ENCODE peak calls at places on chromosome 15, in six cellular contexts. E is IMR-90, S is transverse colon, T is spleen, H is OCI-LY7, Y is esophagus squamous epithelium. R is an unnamed sample.

GRCh38 chr15:41904487-41905359 is 10.9 kb upstream of the SPTBN5 start:
- DNase-seq in E (peak; percentile 65), S (peak; percentile 63), T (peak; percentile 84), H (peak; percentile 69), Y (no peak), R (peak; percentile 78)

GRCh38 chr15:77495806-77496589 is 75.3 kb downstream of the HMG20A start:
- DNase-seq in E (peak; percentile 43), S (no peak), T (peak; percentile 77), H (no peak), Y (no peak), R (no peak)

GRCh38 chr15:77688270-77689058 is 55.8 kb upstream of the LINGO1 start:
- DNase-seq in E (no peak), S (no peak), T (no peak), H (no peak), Y (no peak), R (no peak)

GRCh38 chr15:27989428-27989827 is 109.7 kb downstream of the OCA2 start:
- DNase-seq in E (no peak), S (no peak), T (no peak), H (no peak), Y (no peak), R (no peak)

GRCh38 chr15:68106656-68107055 is 52.5 kb downstream of the PIAS1 start:
- DNase-seq in E (peak; percentile 56), S (no peak), T (no peak), H (no peak), Y (no peak), R (no peak)

GRCh38 chr15:79811406-79812405 is 85.1 kb downstream of the MTHFS start:
- DNase-seq in E (peak; percentile 25), S (peak; percentile 14), T (no peak), H (no peak), Y (no peak), R (no peak)

GRCh38 chr15:41558400-41559238 is at the start of gene TYRO3:
- DNase-seq in E (no peak), S (peak; percentile 66), T (peak; percentile 88), H (peak; percentile 48), Y (no peak), R (peak; percentile 77)

GRCh38 chr15:27418729-27419128 is 447.7 kb downstream of the GABRG3 start:
- DNase-seq in E (no peak), S (no peak), T (no peak), H (peak; percentile 3), Y (no peak), R (no peak)

GRCh38 chr15:101439920-101440319 is 49.6 kb downstream of the PCSK6 start:
- DNase-seq in E (peak; percentile 24), S (no peak), T (no peak), H (no peak), Y (no peak), R (no peak)

GRCh38 chr15:36814085-36814484 is 234.7 kb downstream of the CDIN1 start:
- DNase-seq in E (no peak), S (no peak), T (no peak), H (no peak), Y (no peak), R (no peak)

GRCh38 chr15:92011611-92012367 is 158.3 kb downstream of the SLCO3A1 start:
- DNase-seq in E (no peak), S (no peak), T (no peak), H (peak; percentile 57), Y (no peak), R (no peak)

GRCh38 chr15:43268111-43269105 is 1.7 kb upstream of the TGM5 start:
- DNase-seq in E (no peak), S (no peak), T (no peak), H (no peak), Y (no peak), R (no peak)

GRCh38 chr15:52485290-52485689 is 43.4 kb downstream of the MYO5A start:
- DNase-seq in E (no peak), S (no peak), T (no peak), H (no peak), Y (no peak), R (no peak)

GRCh38 chr15:91279481-91279880 is 179.4 kb downstream of the SV2B start:
- DNase-seq in E (no peak), S (no peak), T (no peak), H (no peak), Y (no peak), R (no peak)

GRCh38 chr15:81858136-81858535 is 187.7 kb downstream of the MEX3B start:
- DNase-seq in E (no peak), S (no peak), T (no peak), H (no peak), Y (no peak), R (no peak)

GRCh38 chr15:48003447-48003846 is 117.3 kb upstream of the SLC24A5 start:
- DNase-seq in E (no peak), S (no peak), T (no peak), H (no peak), Y (no peak), R (no peak)

GRCh38 chr15:77654975-77655374 is 22.3 kb upstream of the LINGO1 start:
- DNase-seq in E (no peak), S (peak; percentile 55), T (no peak), H (peak; percentile 10), Y (no peak), R (peak; percentile 51)

GRCh38 chr15:96323250-96324162 is 7.0 kb upstream of the NR2F2 start:
- DNase-seq in E (no peak), S (no peak), T (no peak), H (no peak), Y (no peak), R (no peak)

GRCh38 chr15:43915820-43916660 is 89.2 kb downstream of the WDR76 start:
- DNase-seq in E (no peak), S (no peak), T (no peak), H (no peak), Y (no peak), R (no peak)

GRCh38 chr15:46636220-46636619 is 1001.4 kb downstream of the SQOR start:
- DNase-seq in E (no peak), S (no peak), T (no peak), H (no peak), Y (no peak), R (no peak)

GRCh38 chr15:63420333-63420741 is 38.7 kb upstream of the CA12 start:
- DNase-seq in E (peak; percentile 43), S (peak; percentile 45), T (no peak), H (no peak), Y (no peak), R (peak; percentile 52)

GRCh38 chr15:59371458-59372351 is 966 bp downstream of the MYO1E start:
- DNase-seq in E (no peak), S (peak; percentile 55), T (peak; percentile 86), H (no peak), Y (no peak), R (peak; percentile 79)

GRCh38 chr15:64859226-64859625 is 17.5 kb downstream of the PLEKHO2 start:
- DNase-seq in E (no peak), S (no peak), T (no peak), H (no peak), Y (no peak), R (no peak)

GRCh38 chr15:64864080-64864479 is 22.4 kb downstream of the PLEKHO2 start:
- DNase-seq in E (peak; percentile 38), S (no peak), T (no peak), H (no peak), Y (no peak), R (no peak)

GRCh38 chr15:64861331-64861730 is 19.6 kb downstream of the PLEKHO2 start:
- DNase-seq in E (no peak), S (no peak), T (no peak), H (no peak), Y (no peak), R (no peak)

GRCh38 chr15:64865126-64865997 is 23.6 kb downstream of the PLEKHO2 start:
- DNase-seq in E (no peak), S (no peak), T (no peak), H (no peak), Y (no peak), R (no peak)

GRCh38 chr15:64861960-64862359 is 20.2 kb downstream of the PLEKHO2 start:
- DNase-seq in E (no peak), S (no peak), T (no peak), H (no peak), Y (no peak), R (no peak)
- H3K4me1 ChIP-seq in E (peaks cover 60% of the 10 kb centered on the region), S (peaks cover 22% of the 10 kb centered on the region), T (peaks cover 38% of the 10 kb centered on the region), H (peaks cover 8% of the 10 kb centered on the region), Y (peaks cover 81% of the 10 kb centered on the region), R (peaks cover 9% of the 10 kb centered on the region)

DNA sequence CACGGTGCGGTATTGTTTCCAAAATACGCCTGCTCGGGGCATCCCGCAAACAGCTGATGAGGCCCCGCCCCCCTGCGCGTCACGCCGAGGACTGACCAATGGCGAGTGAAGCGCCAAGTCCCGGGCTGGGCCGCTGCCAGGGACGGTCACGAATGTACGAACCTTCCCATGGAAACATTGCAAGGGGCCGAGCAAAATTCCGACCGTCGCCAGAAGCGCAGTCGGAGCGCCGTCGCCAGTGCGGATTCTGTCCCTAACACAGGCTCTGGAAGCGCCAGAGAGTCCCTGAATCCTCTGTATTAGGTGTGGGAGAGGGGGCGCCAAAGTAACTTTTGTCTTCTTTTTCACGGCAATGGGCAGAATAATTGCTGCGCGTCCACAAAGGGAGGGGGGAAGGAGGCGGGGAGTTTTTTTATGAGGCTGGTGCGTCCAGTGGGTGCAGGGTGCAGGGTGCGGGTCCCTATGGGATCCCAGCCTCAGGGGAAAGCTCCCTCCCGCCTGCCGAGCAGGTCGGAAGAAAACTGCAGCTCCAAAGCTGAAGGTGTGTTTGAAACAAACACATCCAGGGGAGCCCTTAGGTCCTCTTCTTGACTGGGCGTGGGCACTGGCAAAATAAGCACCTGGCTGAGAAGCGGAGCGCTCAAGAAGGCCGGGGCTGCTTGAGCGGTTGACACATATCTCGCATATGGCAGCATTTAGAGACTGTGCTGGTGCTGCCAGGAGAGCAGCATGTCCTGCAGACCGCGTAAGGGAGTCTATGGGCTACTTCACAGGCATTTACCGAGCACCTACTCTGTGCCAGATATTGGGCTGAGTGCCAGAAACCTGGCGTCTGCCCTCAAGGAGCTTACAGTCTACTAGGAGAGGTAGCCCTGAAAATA is at the start of gene BMF:
- DNase-seq in E (peak; percentile 99), S (peak; percentile 100), T (peak; percentile 99), H (peak; percentile 98), Y (peak; percentile 88), R (peak; percentile 100)
- TF ChIP-seq CTCF in E (peak; percentile 40), S (peak; percentile 25), T (peak; percentile 35), H (peak; percentile 68), Y (peak; percentile 13), R (no peak)

GRCh38 chr15:75195122-75195765 is 6.4 kb upstream of the C15orf39 start:
- DNase-seq in E (no peak), S (peak; percentile 44), T (peak; percentile 75), H (no peak), Y (no peak), R (no peak)
- H3K4me1 ChIP-seq in E (peaks cover 7% of the 10 kb centered on the region), S (peaks cover 13% of the 10 kb centered on the region), T (peaks cover under 1% of the 10 kb centered on the region), H (peaks cover 24% of the 10 kb centered on the region), Y (peaks cover 27% of the 10 kb centered on the region), R (peaks cover 15% of the 10 kb centered on the region)

DNA sequence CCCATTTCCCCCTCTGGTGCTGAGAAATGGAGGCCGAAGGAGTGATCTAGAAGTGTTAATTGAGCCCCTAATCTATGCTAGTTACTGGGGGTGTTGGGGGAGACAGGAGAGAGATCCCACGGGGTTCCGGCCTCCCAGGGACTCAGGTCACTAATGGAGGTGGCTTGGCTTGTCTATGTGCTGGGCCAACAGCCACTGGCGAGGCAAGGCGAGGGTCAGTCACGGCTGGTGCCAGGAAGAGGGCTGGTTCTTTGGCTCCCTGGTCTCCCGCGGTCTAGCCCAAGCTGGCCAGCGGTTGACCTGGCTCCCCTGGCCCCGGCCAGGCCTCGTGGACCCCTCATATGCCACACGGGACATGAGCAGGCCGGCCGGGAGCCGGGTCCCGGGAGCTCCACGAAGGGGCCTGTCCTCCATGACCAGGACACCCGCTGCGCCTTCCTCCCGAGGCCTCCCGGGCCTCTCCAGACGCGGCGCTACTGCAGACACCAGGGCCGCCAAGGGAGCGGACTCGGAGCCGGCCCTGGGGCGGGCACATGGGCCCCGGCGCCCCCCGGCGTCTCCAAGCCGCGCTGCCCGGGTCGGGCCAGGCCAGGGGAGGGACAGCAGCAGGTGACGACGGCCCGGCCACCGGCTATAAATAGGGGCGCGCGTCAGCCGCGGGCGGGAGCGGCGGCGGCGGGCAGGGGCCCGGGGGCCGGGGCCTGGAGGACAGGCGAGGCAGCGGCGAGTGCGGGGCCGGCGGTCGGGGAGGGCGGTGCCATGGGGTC is at the start of gene ALPK3:
- DNase-seq in E (no peak), S (peak; percentile 33), T (no peak), H (no peak), Y (no peak), R (peak; percentile 50)
- TF ChIP-seq CTCF in E (no peak), S (no peak), T (no peak), H (no peak), Y (no peak), R (no peak)

R was measured in mucosa of descending colon.